ENCODE peak calls at places on chromosomes 5 and 9, in four cellular contexts. One of them, this sample, is unnamed.

GRCh38 chr5:44225231-44226160 is 163.7 kb downstream of the FGF10 start:
- DNase-seq in sigmoid colon: no peak
- DNase-seq in GM23248: no peak
- DNase-seq in H1: no peak
- DNase-seq in this sample: no peak

GRCh38 chr5:138305797-138306196 is 25.8 kb downstream of the CDC25C start:
- DNase-seq in sigmoid colon: no peak
- DNase-seq in H1: no peak
- DNase-seq in GM23248: no peak
- DNase-seq in this sample: no peak

GRCh38 chr9:86614871-86615849 is 260.9 kb upstream of the TUT7 start:
- DNase-seq in GM23248: peak
- DNase-seq in H1: peak
- DNase-seq in sigmoid colon: no peak
- DNase-seq in this sample: peak

GRCh38 chr9:6449086-6449485 is 36.1 kb downstream of the UHRF2 start:
- DNase-seq in H1: no peak
- DNase-seq in sigmoid colon: no peak
- DNase-seq in GM23248: no peak
- DNase-seq in this sample: no peak

GRCh38 chr9:91681461-91682305 is 258.1 kb upstream of the NFIL3 start:
- DNase-seq in H1: peak
- DNase-seq in GM23248: peak
- DNase-seq in sigmoid colon: peak
- DNase-seq in this sample: peak

GRCh38 chr9:123637940-123638634 is 282.1 kb downstream of the CRB2 start:
- DNase-seq in H1: no peak
- DNase-seq in GM23248: no peak
- DNase-seq in sigmoid colon: no peak
- DNase-seq in this sample: peak

GRCh38 chr9:80892703-80893102 is 796.6 kb downstream of the TLE1 start:
- DNase-seq in sigmoid colon: no peak
- DNase-seq in H1: no peak
- DNase-seq in GM23248: no peak
- DNase-seq in this sample: no peak

GRCh38 chr5:8905021-8905420 is 640.9 kb downstream of the SEMA5A start:
- DNase-seq in H1: no peak
- DNase-seq in GM23248: peak
- DNase-seq in sigmoid colon: no peak
- DNase-seq in this sample: peak

GRCh38 chr5:32042571-32042970 is 131.5 kb downstream of the GOLPH3 start:
- DNase-seq in GM23248: no peak
- DNase-seq in H1: no peak
- DNase-seq in sigmoid colon: no peak
- DNase-seq in this sample: no peak

GRCh38 chr5:146520731-146521130 is 4.7 kb upstream of the GPR151 start:
- DNase-seq in H1: no peak
- DNase-seq in sigmoid colon: no peak
- DNase-seq in GM23248: no peak
- DNase-seq in this sample: no peak

GRCh38 chr5:103428411-103428871 is 134.1 kb downstream of the NUDT12 start:
- DNase-seq in H1: no peak
- DNase-seq in sigmoid colon: no peak
- DNase-seq in GM23248: peak
- DNase-seq in this sample: peak

GRCh38 chr5:132013006-132013689 is 1.7 kb upstream of the ACSL6 start:
- DNase-seq in GM23248: no peak
- DNase-seq in H1: peak
- DNase-seq in sigmoid colon: peak
- DNase-seq in this sample: no peak

GRCh38 chr9:93665566-93666278 is 89.3 kb downstream of the PHF2 start:
- DNase-seq in sigmoid colon: peak
- DNase-seq in GM23248: no peak
- DNase-seq in H1: no peak
- DNase-seq in this sample: no peak

GRCh38 chr5:127813633-127814171 is 110.5 kb downstream of the CCDC192 start:
- DNase-seq in sigmoid colon: no peak
- DNase-seq in H1: no peak
- DNase-seq in GM23248: peak
- DNase-seq in this sample: peak

GRCh38 chr9:109923826-109924225 is 143.8 kb downstream of the PALM2AKAP2 start:
- DNase-seq in sigmoid colon: no peak
- DNase-seq in H1: no peak
- DNase-seq in GM23248: no peak
- DNase-seq in this sample: peak

GRCh38 chr5:158376679-158377078 is 517.7 kb upstream of the CLINT1 start:
- DNase-seq in H1: no peak
- DNase-seq in sigmoid colon: no peak
- DNase-seq in GM23248: no peak
- DNase-seq in this sample: no peak

GRCh38 chr9:8030095-8030494 is 230.5 kb upstream of the DMAC1 start:
- DNase-seq in H1: no peak
- DNase-seq in GM23248: no peak
- DNase-seq in sigmoid colon: no peak
- DNase-seq in this sample: no peak

GRCh38 chr9:7542648-7543165 is 256.9 kb downstream of the DMAC1 start:
- DNase-seq in sigmoid colon: no peak
- DNase-seq in H1: no peak
- DNase-seq in GM23248: no peak
- DNase-seq in this sample: no peak

GRCh38 chr5:159123700-159124099 is 24.0 kb upstream of the EBF1 start:
- DNase-seq in sigmoid colon: no peak
- DNase-seq in H1: no peak
- DNase-seq in GM23248: no peak
- DNase-seq in this sample: no peak

GRCh38 chr9:38437193-38437823 is 13.1 kb upstream of the IGFBPL1 start:
- DNase-seq in GM23248: peak
- DNase-seq in H1: no peak
- DNase-seq in sigmoid colon: no peak
- DNase-seq in this sample: peak

GRCh38 chr9:31470051-31470450 is 914.4 kb upstream of the ACO1 start:
- DNase-seq in GM23248: no peak
- DNase-seq in sigmoid colon: no peak
- DNase-seq in H1: no peak
- DNase-seq in this sample: no peak

GRCh38 chr5:90802695-90803317 is 244.2 kb downstream of the ADGRV1 start:
- DNase-seq in H1: no peak
- DNase-seq in sigmoid colon: no peak
- DNase-seq in GM23248: peak
- DNase-seq in this sample: peak

GRCh38 chr5:151906246-151906645 is 18.4 kb downstream of the GLRA1 start:
- DNase-seq in GM23248: no peak
- DNase-seq in H1: no peak
- DNase-seq in sigmoid colon: no peak
- DNase-seq in this sample: peak

GRCh38 chr5:93279292-93279974 is 301.6 kb downstream of the NR2F1-AS1 start:
- DNase-seq in GM23248: peak
- DNase-seq in sigmoid colon: no peak
- DNase-seq in H1: no peak
- DNase-seq in this sample: peak

GRCh38 chr9:70679845-70680244 is 265.4 kb upstream of the KLF9 start:
- DNase-seq in sigmoid colon: no peak
- DNase-seq in GM23248: peak
- DNase-seq in H1: no peak
- DNase-seq in this sample: no peak

GRCh38 chr5:40551706-40552557 is 127.8 kb upstream of the PTGER4 start:
- DNase-seq in GM23248: peak
- DNase-seq in sigmoid colon: no peak
- DNase-seq in H1: no peak
- DNase-seq in this sample: peak

GRCh38 chr5:79728396-79728795 is 38.8 kb downstream of the CMYA5 start:
- DNase-seq in sigmoid colon: no peak
- DNase-seq in H1: no peak
- DNase-seq in GM23248: peak
- DNase-seq in this sample: no peak

GRCh38 chr5:38263983-38264382 is 5.6 kb downstream of the EGFLAM start:
- DNase-seq in sigmoid colon: no peak
- DNase-seq in GM23248: no peak
- DNase-seq in H1: no peak
- DNase-seq in this sample: no peak

GRCh38 chr5:581941-582340 is 30.2 kb upstream of the CEP72 start:
- DNase-seq in sigmoid colon: peak
- DNase-seq in GM23248: no peak
- DNase-seq in H1: no peak
- DNase-seq in this sample: no peak

GRCh38 chr5:116763987-116764866 is 189.6 kb upstream of the SEMA6A start:
- DNase-seq in sigmoid colon: no peak
- DNase-seq in GM23248: no peak
- DNase-seq in H1: no peak
- DNase-seq in this sample: no peak

GRCh38 chr9:128917151-128917849 is 3.5 kb upstream of the PHYHD1 start:
- DNase-seq in GM23248: peak
- DNase-seq in H1: no peak
- DNase-seq in sigmoid colon: peak
- DNase-seq in this sample: peak

GRCh38 chr9:105475302-105475701 is 27.5 kb downstream of the FSD1L start:
- DNase-seq in H1: no peak
- DNase-seq in sigmoid colon: no peak
- DNase-seq in GM23248: peak
- DNase-seq in this sample: peak

GRCh38 chr9:88322906-88323566 is 65.2 kb upstream of the SPIN1 start:
- DNase-seq in GM23248: peak
- DNase-seq in H1: no peak
- DNase-seq in sigmoid colon: peak
- DNase-seq in this sample: peak

GRCh38 chr5:132259061-132259851 is 1.8 kb downstream of the PDLIM4 start:
- DNase-seq in sigmoid colon: peak
- DNase-seq in GM23248: peak
- DNase-seq in H1: peak
- DNase-seq in this sample: peak

GRCh38 chr5:149433524-149434131 is 54.5 kb upstream of the IL17B start:
- DNase-seq in sigmoid colon: peak
- DNase-seq in H1: no peak
- DNase-seq in GM23248: no peak
- DNase-seq in this sample: peak

GRCh38 chr5:393846-394275 is 49.1 kb upstream of the EXOC3 start:
- DNase-seq in sigmoid colon: no peak
- DNase-seq in H1: no peak
- DNase-seq in GM23248: peak
- DNase-seq in this sample: peak

GRCh38 chr5:159559337-159559736 is 229.1 kb upstream of the IL12B start:
- DNase-seq in H1: no peak
- DNase-seq in GM23248: no peak
- DNase-seq in sigmoid colon: no peak
- DNase-seq in this sample: no peak

DNA sequence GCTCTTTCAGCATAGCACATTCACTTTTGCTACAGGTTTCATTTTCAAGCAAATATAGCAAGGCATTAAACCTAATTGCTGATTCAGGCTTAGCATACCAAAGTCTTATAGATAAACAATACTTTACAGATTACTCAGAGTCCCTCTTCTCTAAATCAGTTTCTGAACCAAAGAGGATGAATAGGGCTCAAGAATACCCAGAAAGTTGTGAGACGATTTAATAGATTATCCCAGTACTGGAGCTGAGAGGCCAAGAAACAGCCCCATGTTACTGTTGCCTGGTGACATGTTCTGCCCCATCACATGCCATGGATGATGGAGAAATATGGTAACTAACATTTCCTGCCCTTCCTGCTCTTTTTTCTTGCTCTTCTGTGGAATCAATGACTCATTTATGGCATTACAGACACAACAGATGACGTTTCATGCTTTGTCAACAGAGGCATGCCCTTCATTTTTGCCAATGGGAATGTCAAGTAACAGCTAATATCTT is 18.1 kb upstream of the SSBP2 start:
- DNase-seq in H1: no peak
- DNase-seq in GM23248: peak
- DNase-seq in sigmoid colon: no peak
- DNase-seq in this sample: peak
- H3K4me3 ChIP-seq in H1: no peak
- H3K4me3 ChIP-seq in GM23248: peak
- H3K4me3 ChIP-seq in sigmoid colon: no peak
- H3K4me3 ChIP-seq in this sample: no peak

DNA sequence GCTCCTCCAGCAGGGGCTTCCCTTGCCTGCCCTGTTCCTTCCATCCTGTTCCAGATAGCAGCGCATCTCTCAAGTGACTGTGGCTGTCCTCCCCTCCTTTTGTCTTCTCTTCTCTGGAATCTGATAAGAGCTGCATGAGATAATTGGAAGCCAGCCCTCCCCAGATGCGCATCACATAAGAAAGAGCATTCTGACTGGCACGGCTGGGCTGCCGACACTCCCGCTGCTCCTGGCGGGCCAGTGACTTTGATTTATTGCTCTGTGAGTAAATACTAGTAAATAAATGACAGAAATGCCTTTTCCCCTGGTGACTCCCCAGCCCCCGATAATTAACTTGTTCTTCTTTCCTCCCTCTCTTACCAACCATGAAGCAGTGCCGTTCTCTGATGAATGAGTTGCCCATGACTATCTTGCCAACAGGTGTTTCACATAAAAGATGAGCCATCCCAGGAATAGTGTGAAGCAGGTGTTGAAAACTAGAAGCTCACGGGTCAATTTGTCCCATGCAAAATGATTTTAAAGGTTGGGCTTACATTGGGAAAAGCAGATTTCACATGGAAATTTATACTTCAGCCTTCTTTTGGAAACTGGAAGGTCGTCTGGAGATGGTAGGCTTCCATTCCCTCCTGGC is 212.3 kb downstream of the ERCC6L2 start:
- DNase-seq in H1: no peak
- DNase-seq in sigmoid colon: no peak
- DNase-seq in GM23248: no peak
- DNase-seq in this sample: no peak
- H3K4me3 ChIP-seq in H1: peak
- H3K4me3 ChIP-seq in sigmoid colon: no peak
- H3K4me3 ChIP-seq in GM23248: no peak
- H3K4me3 ChIP-seq in this sample: no peak

DNA sequence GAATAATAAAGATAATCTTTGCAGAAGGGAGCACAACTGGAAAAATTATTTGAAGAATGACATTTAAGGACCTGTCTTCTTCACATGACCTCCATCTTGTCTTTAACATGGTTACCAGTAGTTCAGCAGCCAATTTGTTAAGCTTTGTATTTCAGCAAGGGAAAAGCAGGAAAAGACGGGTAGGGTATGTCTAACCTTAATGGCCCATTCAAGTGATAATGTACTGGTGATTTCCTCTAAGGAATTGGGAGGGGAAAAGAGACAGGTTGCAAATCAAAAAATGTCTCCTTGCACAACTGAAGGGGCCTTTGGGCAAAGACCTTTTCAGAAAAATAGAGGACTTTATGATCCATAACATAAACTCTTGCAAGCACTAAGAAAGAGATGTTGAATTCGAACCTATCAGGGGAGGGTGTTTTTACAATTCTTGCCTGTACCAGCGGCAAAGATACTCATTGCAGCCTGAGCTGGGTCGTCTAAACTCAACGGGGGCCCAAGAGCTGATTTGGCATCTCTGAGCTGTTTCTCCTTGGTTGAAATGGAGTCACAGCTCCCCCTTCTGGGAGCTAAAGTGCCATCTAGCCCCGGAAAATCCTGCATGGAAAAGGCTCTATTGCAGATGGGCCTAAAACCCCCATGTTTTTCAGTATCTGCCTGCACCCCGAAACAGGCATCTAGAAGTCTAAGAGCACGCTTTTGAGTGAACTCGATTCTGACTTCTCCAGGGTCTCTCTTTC is 3.8 kb downstream of the BRINP1 start:
- DNase-seq in sigmoid colon: no peak
- DNase-seq in GM23248: peak
- DNase-seq in H1: peak
- DNase-seq in this sample: peak
- H3K4me3 ChIP-seq in sigmoid colon: no peak
- H3K4me3 ChIP-seq in GM23248: no peak
- H3K4me3 ChIP-seq in H1: peak
- H3K4me3 ChIP-seq in this sample: no peak

GRCh38 chr5:17400724-17401508 is 97.1 kb upstream of the TAF11L2 start:
- DNase-seq in H1: peak
- DNase-seq in sigmoid colon: no peak
- DNase-seq in GM23248: no peak
- DNase-seq in this sample: no peak
- H3K4me3 ChIP-seq in H1: peak
- H3K4me3 ChIP-seq in sigmoid colon: no peak
- H3K4me3 ChIP-seq in GM23248: no peak
- H3K4me3 ChIP-seq in this sample: no peak

This sample was measured in AG10803.